ENCODE peak calls at places on chromosomes 4 and X, in ten cellular contexts. U, L, V, S, I, G, Q, C, R and O are unnamed samples.

GRCh38 chr4:72582853-72583252 is 13.8 kb upstream of the ADAMTS3 start:
- DNase-seq in U (no peak), L (no peak), V (no peak), S (no peak), I (no peak), G (no peak), Q (no peak), C (no peak), R (no peak), O (no peak)

GRCh38 chrX:148928803-148929202 is 428.4 kb downstream of the AFF2 start:
- DNase-seq in U (no peak), L (no peak), V (no peak), S (no peak), I (no peak), G (no peak), Q (no peak), C (no peak), R (no peak), O (no peak)

GRCh38 chr4:53781614-53782467 is 190.6 kb upstream of the LNX1 start:
- DNase-seq in U (no peak), L (no peak), V (no peak), S (no peak), I (no peak), G (no peak), Q (peak), C (no peak), R (no peak), O (no peak)

GRCh38 chrX:95919605-95920004 is 765.0 kb upstream of the DIAPH2 start:
- DNase-seq in U (no peak), L (no peak), V (no peak), S (no peak), I (no peak), G (no peak), Q (no peak), C (no peak), R (no peak), O (no peak)

GRCh38 chr4:2637956-2638552 is 101.6 kb downstream of the FAM193A start:
- DNase-seq in U (no peak), L (peak), V (no peak), S (no peak), I (no peak), G (no peak), Q (no peak), C (no peak), R (no peak), O (no peak)

GRCh38 chr4:133320576-133321170 is 171.6 kb downstream of the PCDH10 start:
- DNase-seq in U (no peak), L (no peak), V (peak), S (peak), I (no peak), G (no peak), Q (peak), C (no peak), R (peak), O (no peak)

GRCh38 chrX:123859409-123859827 is 435 bp upstream of the XIAP start:
- DNase-seq in U (peak), L (peak), V (no peak), S (peak), I (no peak), G (peak), Q (no peak), C (peak), R (peak), O (no peak)

GRCh38 chr4:186832906-186833305 is 109.2 kb upstream of the FAT1 start:
- DNase-seq in U (no peak), L (no peak), V (no peak), S (no peak), I (no peak), G (no peak), Q (no peak), C (no peak), R (peak), O (peak)

GRCh38 chr4:83852085-83852451 is 316.2 kb downstream of the GPAT3 start:
- DNase-seq in U (no peak), L (no peak), V (no peak), S (no peak), I (no peak), G (no peak), Q (peak), C (no peak), R (no peak), O (peak)

GRCh38 chr4:104728380-104729122 is 233.9 kb upstream of the CXXC4 start:
- DNase-seq in U (no peak), L (no peak), V (no peak), S (no peak), I (no peak), G (no peak), Q (no peak), C (no peak), R (peak), O (peak)

GRCh38 chr4:87530868-87531267 is 1.7 kb upstream of the SPARCL1 start:
- DNase-seq in U (peak), L (peak), V (no peak), S (no peak), I (no peak), G (peak), Q (peak), C (no peak), R (peak), O (no peak)

GRCh38 chr4:24730256-24731001 is 64.9 kb upstream of the SOD3 start:
- DNase-seq in U (peak), L (peak), V (no peak), S (peak), I (no peak), G (no peak), Q (peak), C (no peak), R (no peak), O (no peak)

GRCh38 chr4:14752341-14753046 is 249.8 kb upstream of the CPEB2 start:
- DNase-seq in U (no peak), L (no peak), V (no peak), S (no peak), I (no peak), G (no peak), Q (no peak), C (no peak), R (no peak), O (no peak)

GRCh38 chrX:110699109-110699508 is 96.5 kb downstream of the CHRDL1 start:
- DNase-seq in U (no peak), L (no peak), V (no peak), S (no peak), I (no peak), G (no peak), Q (peak), C (no peak), R (no peak), O (no peak)

GRCh38 chr4:173752610-173753009 is 222.6 kb upstream of the HAND2 start:
- DNase-seq in U (no peak), L (no peak), V (peak), S (no peak), I (no peak), G (no peak), Q (no peak), C (no peak), R (peak), O (no peak)

GRCh38 chr4:38157592-38157991 is 197.4 kb downstream of the PTTG2 start:
- DNase-seq in U (no peak), L (no peak), V (no peak), S (no peak), I (no peak), G (no peak), Q (no peak), C (no peak), R (peak), O (peak)

GRCh38 chr4:72286185-72286584 is 254.4 kb downstream of the NPFFR2 start:
- DNase-seq in U (no peak), L (no peak), V (no peak), S (no peak), I (no peak), G (no peak), Q (no peak), C (no peak), R (no peak), O (no peak)

GRCh38 chr4:186027405-186027804 is 41.6 kb upstream of the TLR3 start:
- DNase-seq in U (no peak), L (no peak), V (no peak), S (no peak), I (no peak), G (no peak), Q (no peak), C (no peak), R (peak), O (no peak)

GRCh38 chr4:85744950-85745349 is 270.0 kb downstream of the ARHGAP24 start:
- DNase-seq in U (no peak), L (no peak), V (no peak), S (no peak), I (no peak), G (no peak), Q (no peak), C (no peak), R (no peak), O (no peak)

GRCh38 chrX:16484338-16484737 is 165.6 kb upstream of the S100G start:
- DNase-seq in U (no peak), L (no peak), V (no peak), S (no peak), I (peak), G (no peak), Q (peak), C (peak), R (no peak), O (peak)

GRCh38 chrX:421646-422325 is 35.1 kb upstream of the PPP2R3B start:
- DNase-seq in U (no peak), L (peak), V (no peak), S (no peak), I (no peak), G (no peak), Q (no peak), C (no peak), R (no peak), O (no peak)

GRCh38 chr4:163755013-163755412 is 260.5 kb downstream of the TMA16 start:
- DNase-seq in U (no peak), L (no peak), V (no peak), S (no peak), I (no peak), G (no peak), Q (no peak), C (no peak), R (peak), O (no peak)

GRCh38 chr4:20408596-20408995 is 156.9 kb downstream of the SLIT2 start:
- DNase-seq in U (no peak), L (no peak), V (no peak), S (no peak), I (no peak), G (no peak), Q (peak), C (no peak), R (no peak), O (no peak)

GRCh38 chr4:190018201-190018920 is 8.7 kb downstream of the FRG2 start:
- DNase-seq in U (no peak), L (no peak), V (no peak), S (no peak), I (no peak), G (no peak), Q (no peak), C (no peak), R (no peak), O (no peak)